ENCODE peak calls at places on chromosomes 7 and 10, in six cellular contexts. N, W, A, S, E and R are unnamed samples.
A peak's percentile ranks its signal among the peaks of the same experiment; 100 is the strongest.

GRCh38 chr7:140478361-140479061 is 794 bp downstream of the MKRN1 start:
- DNase-seq in N (no peak), W (peak; percentile 84), A (no peak), S (no peak), E (peak; percentile 85), R (no peak)

GRCh38 chr7:91722831-91723230 is 157.7 kb downstream of the MTERF1 start:
- DNase-seq in N (no peak), W (no peak), A (no peak), S (no peak), E (no peak), R (no peak)

GRCh38 chr10:3735175-3735574 is 49.8 kb downstream of the KLF6 start:
- DNase-seq in N (no peak), W (peak; percentile 25), A (no peak), S (no peak), E (peak; percentile 21), R (peak; percentile 18)

GRCh38 chr10:73017955-73018480 is 63.4 kb upstream of the PLA2G12B start:
- DNase-seq in N (no peak), W (no peak), A (no peak), S (no peak), E (no peak), R (peak; percentile 7)

GRCh38 chr7:47816647-47817046 is 131.6 kb downstream of the PKD1L1 start:
- DNase-seq in N (no peak), W (no peak), A (no peak), S (no peak), E (no peak), R (no peak)

GRCh38 chr10:31320598-31321211 is 1.7 kb downstream of the ZEB1 start:
- DNase-seq in N (no peak), W (peak; percentile 64), A (no peak), S (no peak), E (peak; percentile 16), R (no peak)

GRCh38 chr10:51341216-51341615 is 266.9 kb downstream of the PRKG1 start:
- DNase-seq in N (no peak), W (no peak), A (no peak), S (no peak), E (no peak), R (no peak)

GRCh38 chr7:132580277-132580676 is 4.0 kb upstream of the PLXNA4 start:
- DNase-seq in N (no peak), W (peak; percentile 54), A (no peak), S (no peak), E (no peak), R (peak; percentile 17)

GRCh38 chr7:66921396-66921917 is 432 bp downstream of the TMEM248 start:
- DNase-seq in N (no peak), W (peak; percentile 88), A (no peak), S (no peak), E (no peak), R (peak; percentile 65)

GRCh38 chr7:24756989-24757798 is at the start of gene GSDME:
- DNase-seq in N (no peak), W (peak; percentile 96), A (no peak), S (no peak), E (peak; percentile 36), R (peak; percentile 33)

GRCh38 chr10:78185693-78186055 is 152.0 kb downstream of the RPS24 start:
- DNase-seq in N (no peak), W (no peak), A (no peak), S (no peak), E (no peak), R (no peak)

GRCh38 chr7:108576110-108576509 is 6.4 kb downstream of the DNAJB9 start:
- DNase-seq in N (no peak), W (no peak), A (no peak), S (no peak), E (no peak), R (no peak)

GRCh38 chr10:14219411-14219810 is 111.3 kb downstream of the FRMD4A start:
- DNase-seq in N (no peak), W (no peak), A (no peak), S (no peak), E (no peak), R (no peak)

GRCh38 chr10:12710594-12711343 is 290.7 kb downstream of the CCDC3 start:
- DNase-seq in N (peak; percentile 26), W (peak; percentile 69), A (peak; percentile 76), S (peak; percentile 43), E (peak; percentile 62), R (peak; percentile 87)

GRCh38 chr10:128579280-128579679 is 453.1 kb upstream of the MKI67 start:
- DNase-seq in N (no peak), W (no peak), A (no peak), S (no peak), E (peak; percentile 31), R (no peak)

GRCh38 chr10:86547291-86547690 is 25.7 kb upstream of the WAPL start:
- DNase-seq in N (no peak), W (no peak), A (no peak), S (no peak), E (no peak), R (no peak)

GRCh38 chr10:129099992-129100391 is 367.0 kb upstream of the MGMT start:
- DNase-seq in N (no peak), W (no peak), A (no peak), S (no peak), E (no peak), R (no peak)

GRCh38 chr7:79789584-79790345 is 336.3 kb upstream of the MAGI2 start:
- DNase-seq in N (no peak), W (no peak), A (no peak), S (no peak), E (no peak), R (no peak)

GRCh38 chr7:149261321-149261828 is 621 bp upstream of the ZNF783 start:
- DNase-seq in N (no peak), W (peak; percentile 69), A (no peak), S (no peak), E (no peak), R (no peak)

GRCh38 chr10:131519723-131520122 is 208.2 kb upstream of the TCERG1L start:
- DNase-seq in N (no peak), W (no peak), A (no peak), S (no peak), E (no peak), R (no peak)

GRCh38 chr7:82419200-82419599 is 24.4 kb downstream of the CACNA2D1 start:
- DNase-seq in N (no peak), W (peak; percentile 77), A (no peak), S (no peak), E (no peak), R (no peak)

GRCh38 chr7:44379366-44380178 is 54.2 kb upstream of the CAMK2B start:
- DNase-seq in N (no peak), W (peak; percentile 29), A (no peak), S (no peak), E (no peak), R (no peak)

GRCh38 chr7:13226385-13226784 is 539.0 kb downstream of the ARL4A start:
- DNase-seq in N (no peak), W (no peak), A (no peak), S (no peak), E (no peak), R (no peak)

GRCh38 chr7:55639640-55640039 is 67.3 kb upstream of the VOPP1 start:
- DNase-seq in N (no peak), W (no peak), A (no peak), S (no peak), E (no peak), R (no peak)

GRCh38 chr7:32378991-32379390 is 111.2 kb downstream of the LSM5 start:
- DNase-seq in N (no peak), W (no peak), A (no peak), S (no peak), E (no peak), R (peak; percentile 67)

GRCh38 chr10:118873080-118873737 is 118.4 kb upstream of the CACUL1 start:
- DNase-seq in N (no peak), W (no peak), A (no peak), S (no peak), E (no peak), R (no peak)

GRCh38 chr10:79561257-79561656 is 1.1 kb upstream of the SFTPA2 start:
- DNase-seq in N (no peak), W (no peak), A (no peak), S (no peak), E (no peak), R (no peak)

GRCh38 chr7:46838463-46838862 is 743.4 kb downstream of the TNS3 start:
- DNase-seq in N (no peak), W (no peak), A (no peak), S (no peak), E (no peak), R (no peak)

DNA sequence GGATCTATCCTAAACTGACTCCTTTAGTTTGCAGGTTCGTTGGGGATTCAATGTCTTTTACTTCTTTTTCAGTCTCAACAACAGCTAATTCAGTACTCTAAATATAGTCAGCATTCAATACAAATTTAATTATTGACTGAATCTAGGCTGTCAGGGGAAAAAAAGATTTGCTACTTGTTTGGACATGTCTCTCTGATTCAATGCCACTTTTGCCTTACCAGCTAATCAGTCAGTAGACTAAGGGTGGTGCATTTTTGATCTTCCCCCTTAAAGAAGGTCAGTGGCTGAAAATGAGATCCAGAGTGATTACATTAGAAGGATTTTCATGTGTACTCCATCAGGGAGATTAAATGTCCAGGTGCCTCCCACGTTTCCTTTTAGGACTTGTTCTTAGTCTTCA is 145.1 kb downstream of the C1GALT1 start:
- DNase-seq in N (no peak), W (no peak), A (no peak), S (no peak), E (no peak), R (no peak)
- TF ChIP-seq JUND in N (no peak), W (no peak), A (no peak), S (no peak), E (no peak), R (no peak)

GRCh38 chr10:117386805-117387204 is 11.6 kb upstream of the PDZD8 start:
- DNase-seq in N (no peak), W (no peak), A (no peak), S (no peak), E (peak; percentile 17), R (no peak)

GRCh38 chr10:117391436-117392205 is 16.4 kb upstream of the PDZD8 start:
- DNase-seq in N (no peak), W (no peak), A (no peak), S (no peak), E (no peak), R (no peak)
- TF ChIP-seq JUND in N (no peak), W (no peak), A (no peak), S (no peak), E (no peak), R (no peak)

GRCh38 chr7:94679341-94679740 is 23.4 kb upstream of the SGCE start:
- DNase-seq in N (no peak), W (no peak), A (no peak), S (no peak), E (no peak), R (no peak)
- TF ChIP-seq JUND in N (no peak), W (no peak), A (no peak), S (no peak), E (no peak), R (no peak)

GRCh38 chr10:97090035-97090434 is 95.7 kb downstream of the SLIT1 start:
- DNase-seq in N (no peak), W (no peak), A (no peak), S (no peak), E (no peak), R (no peak)

GRCh38 chr10:97086530-97086929 is 99.2 kb downstream of the SLIT1 start:
- DNase-seq in N (no peak), W (no peak), A (no peak), S (no peak), E (no peak), R (no peak)

GRCh38 chr10:97090644-97091043 is 95.1 kb downstream of the SLIT1 start:
- DNase-seq in N (no peak), W (no peak), A (no peak), S (no peak), E (no peak), R (no peak)

GRCh38 chr10:97087296-97087695 is 98.5 kb downstream of the SLIT1 start:
- DNase-seq in N (no peak), W (no peak), A (no peak), S (no peak), E (no peak), R (no peak)

GRCh38 chr10:97089209-97089865 is 96.4 kb downstream of the SLIT1 start:
- DNase-seq in N (no peak), W (no peak), A (no peak), S (no peak), E (no peak), R (no peak)
- TF ChIP-seq JUND in N (no peak), W (no peak), A (no peak), S (no peak), E (no peak), R (no peak)